ENCODE peak calls at places on chromosomes 1 and 21, in six cellular contexts. W is GM12878, E is lower lobe of right lung, R is H1, H is right atrium auricular region, J is aorta. K is an unnamed sample. For H3K4me1 and H3K27me3, the result is how much of the 10 kb centered on the place peaks cover.

GRCh38 chr21:33096426-33096825 is 26.5 kb downstream of the OLIG1 start:
- DNase-seq in W (no peak), J (no peak), E (no peak), R (no peak), H (no peak), K (no peak)

GRCh38 chr1:92709738-92710137 is 75.2 kb downstream of the EVI5 start:
- DNase-seq in H (no peak), J (no peak), R (no peak), E (no peak), W (no peak), K (no peak)

GRCh38 chr1:90841477-90841876 is 124.4 kb upstream of the BARHL2 start:
- DNase-seq in H (no peak), W (no peak), J (no peak), R (no peak), E (no peak), K (no peak)

GRCh38 chr1:78114034-78114956 is 68.5 kb downstream of the GIPC2 start:
- DNase-seq in E (no peak), H (no peak), W (peak), R (no peak), J (no peak), K (peak)

GRCh38 chr1:16072616-16073484 is 601 bp downstream of the FAM131C start:
- DNase-seq in E (no peak), J (no peak), W (no peak), R (no peak), H (no peak), K (peak)

GRCh38 chr1:41347276-41347675 is 14.0 kb upstream of the FOXO6 start:
- DNase-seq in R (no peak), E (no peak), J (peak), W (no peak), H (no peak), K (no peak)

GRCh38 chr21:45289655-45290515 is 2.2 kb upstream of the POFUT2 start:
- DNase-seq in H (peak), R (no peak), E (peak), J (no peak), W (no peak), K (peak)

GRCh38 chr1:239550178-239550577 is 163.8 kb downstream of the CHRM3 start:
- DNase-seq in J (no peak), H (no peak), E (no peak), R (no peak), W (no peak), K (no peak)

GRCh38 chr1:62688687-62689085 is 500 bp upstream of the DOCK7 start:
- DNase-seq in W (no peak), R (no peak), E (no peak), J (no peak), H (no peak), K (no peak)

GRCh38 chr1:95309031-95309459 is 75.0 kb downstream of the RWDD3 start:
- DNase-seq in J (no peak), W (no peak), H (no peak), R (no peak), E (no peak), K (no peak)

GRCh38 chr1:222643603-222643936 is 25.7 kb downstream of the MIA3 start:
- DNase-seq in W (no peak), R (no peak), E (peak), H (no peak), J (no peak), K (peak)

GRCh38 chr1:189805735-189806134 is 671.9 kb downstream of the BRINP3 start:
- DNase-seq in E (no peak), W (no peak), H (no peak), R (no peak), J (no peak), K (no peak)

GRCh38 chr21:17454315-17455027 is 58.4 kb upstream of the CXADR start:
- DNase-seq in H (no peak), J (no peak), E (no peak), W (no peak), R (peak), K (peak)

GRCh38 chr1:117607471-117607870 is 1.6 kb downstream of the TENT5C start:
- DNase-seq in W (no peak), R (no peak), H (no peak), E (no peak), J (no peak), K (no peak)

GRCh38 chr1:81760487-81761097 is 40.1 kb upstream of the ADGRL2 start:
- DNase-seq in R (no peak), E (no peak), W (no peak), H (no peak), J (no peak), K (no peak)

GRCh38 chr1:10681296-10682113 is 114.9 kb downstream of the CASZ1 start:
- DNase-seq in W (no peak), E (no peak), H (no peak), R (no peak), J (no peak), K (no peak)

GRCh38 chr1:241834733-241835377 is 13.1 kb upstream of the EXO1 start:
- DNase-seq in W (no peak), R (no peak), E (no peak), H (no peak), J (no peak), K (no peak)

DNA sequence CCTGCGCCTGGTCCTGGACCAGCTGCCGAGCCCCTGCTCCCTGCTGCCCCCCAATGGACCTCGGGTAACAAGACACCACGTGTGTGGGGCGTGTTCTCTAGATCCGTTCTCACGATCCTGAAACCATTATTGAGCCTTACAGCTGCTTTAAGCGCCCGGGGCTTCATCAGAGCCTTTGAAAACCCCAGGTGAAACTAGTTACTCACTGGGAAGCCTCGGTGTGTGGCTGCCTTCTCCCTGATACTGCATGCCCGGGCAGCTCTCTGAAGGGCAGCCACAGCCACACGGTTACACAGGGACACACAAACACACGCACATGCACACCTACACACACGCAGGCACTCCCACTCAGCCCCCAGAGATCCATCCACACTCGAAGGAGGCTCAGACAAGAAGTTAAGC is 5.3 kb downstream of the HES2 start:
- DNase-seq in E (no peak), J (no peak), H (no peak), W (peak), R (no peak), K (no peak)
- H3K4me1 ChIP-seq in E (under half), J (under half), H (under half), W (under half), R (under half), K (under half)

DNA sequence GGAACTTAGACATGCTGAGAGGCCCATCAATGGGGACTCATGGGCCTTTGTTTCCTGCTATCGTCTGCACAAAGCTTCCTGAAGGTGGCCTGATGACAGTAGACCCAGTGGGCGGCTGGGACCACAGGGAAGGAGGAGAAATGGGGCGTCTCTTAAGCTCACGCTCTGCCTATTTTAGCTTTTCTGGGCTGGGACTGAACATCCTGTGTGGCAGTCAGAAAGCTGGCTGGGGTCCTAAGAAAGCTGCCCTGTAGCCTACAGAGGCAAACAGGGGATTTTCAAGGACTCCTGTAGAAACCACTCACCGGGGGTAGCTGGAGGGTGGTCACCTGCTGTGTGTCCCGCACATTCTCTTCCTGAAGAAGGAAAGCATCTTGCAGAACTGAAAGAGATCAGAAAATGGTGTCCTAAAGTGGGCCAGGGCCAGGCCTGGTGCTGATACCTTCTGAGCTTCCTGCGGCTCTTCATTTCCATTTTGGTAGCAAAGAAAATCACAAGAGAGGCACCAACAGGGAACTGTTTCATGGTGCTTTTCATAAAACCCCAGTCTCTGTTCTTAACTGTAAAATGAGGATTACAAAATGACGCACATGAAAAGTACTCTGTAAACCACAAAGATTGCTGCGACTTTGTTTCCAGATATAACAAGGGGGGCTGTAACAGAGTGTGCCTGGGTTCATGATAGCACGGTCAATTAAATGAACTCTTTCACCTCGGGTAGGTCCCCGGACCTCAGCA is 8.6 kb downstream of the ZNF496 start:
- DNase-seq in E (no peak), W (no peak), R (no peak), H (no peak), J (no peak), K (no peak)
- H3K4me3 ChIP-seq in E (no peak), W (no peak), R (no peak), H (no peak), J (no peak), K (no peak)

GRCh38 chr1:46544561-46545240 is 6.7 kb downstream of the KNCN start:
- DNase-seq in R (no peak), E (no peak), H (no peak), W (no peak), J (no peak), K (no peak)

GRCh38 chr1:46546210-46546609 is 5.2 kb downstream of the KNCN start:
- DNase-seq in E (no peak), J (no peak), R (no peak), H (no peak), W (no peak), K (no peak)

GRCh38 chr1:46545784-46546183 is 5.7 kb downstream of the KNCN start:
- DNase-seq in R (no peak), W (no peak), H (no peak), E (no peak), J (no peak), K (no peak)

GRCh38 chr1:46543761-46544560 is 7.5 kb downstream of the KNCN start:
- DNase-seq in W (no peak), H (no peak), E (no peak), R (no peak), J (no peak), K (peak)

GRCh38 chr1:46543382-46543760 is 8.1 kb downstream of the KNCN start:
- DNase-seq in W (no peak), E (no peak), H (no peak), R (no peak), J (no peak), K (no peak)
- H3K27me3 ChIP-seq in W (under half), E (under half), H (under half), R (under half), J (under half), K (under half)

DNA sequence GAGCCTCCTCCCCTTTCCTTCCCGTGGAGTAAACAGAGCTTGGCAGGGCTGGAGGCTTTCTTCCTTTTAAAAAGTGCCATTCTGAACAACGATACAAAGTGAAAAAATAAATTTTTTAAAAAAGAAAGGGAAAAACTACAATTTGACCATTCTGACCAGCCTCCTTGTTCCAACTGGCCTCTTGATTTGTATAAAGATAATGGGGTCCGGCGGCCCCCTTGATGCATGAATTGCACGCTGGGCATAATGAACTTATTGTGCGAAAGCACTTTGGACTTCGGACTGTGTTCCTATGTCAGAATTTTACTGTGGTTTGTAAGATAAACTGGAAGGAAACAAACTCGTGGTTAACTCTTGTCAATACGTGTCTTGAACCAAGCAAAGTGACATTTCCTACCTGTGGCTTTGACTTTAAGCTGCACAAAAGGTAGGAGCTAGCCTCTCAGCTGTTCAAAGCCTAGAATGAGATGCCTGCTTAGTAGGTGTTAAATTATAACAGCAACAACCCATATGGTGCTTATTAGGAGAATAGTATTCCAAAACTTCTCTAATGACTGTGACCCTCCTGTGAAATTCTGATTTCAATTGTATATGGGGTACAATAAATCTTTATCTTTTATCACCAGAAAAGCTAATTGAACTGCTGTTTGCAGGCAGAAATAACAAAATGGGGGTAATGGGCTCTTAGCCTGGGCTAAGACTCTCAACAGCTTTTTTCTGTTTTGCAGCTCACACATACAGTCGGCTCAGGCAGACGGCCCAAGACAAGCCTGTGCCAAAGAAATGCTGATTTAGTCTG is 9.4 kb downstream of the IRF2BP2 start:
- DNase-seq in J (no peak), W (no peak), R (no peak), E (no peak), H (peak), K (peak)
- H3K4me1 ChIP-seq in J (under half), W (under half), R (under half), E (half or more), H (half or more), K (under half)

GRCh38 chr1:39691383-39692151 is at the start of gene HPCAL4:
- DNase-seq in E (peak), J (peak), H (peak), W (no peak), R (peak), K (peak)
- H3K4me3 ChIP-seq in E (peak), J (no peak), H (peak), W (peak), R (peak), K (peak)

GRCh38 chr1:84000196-84000885 is 1.4 kb upstream of the TTLL7 start:
- DNase-seq in J (no peak), H (no peak), W (no peak), R (no peak), E (no peak), K (no peak)
- H3K27me3 ChIP-seq in J (under half), H (under half), W (under half), R (under half), E (under half), K (under half)

K was measured in right cardiac atrium.